ENCODE peak calls at places on chromosomes 7 and 10, in nine cellular contexts. H, J, S, A, D, B, P, U and E are unnamed samples.

GRCh38 chr10:71998840-71999194 is 34.6 kb downstream of the CHST3 start:
- DNase-seq in J (no peak), P (peak), A (no peak), D (no peak), S (no peak), U (peak), B (no peak), H (no peak), E (no peak)

GRCh38 chr10:78957471-78958039 is 111.2 kb upstream of the ZMIZ1 start:
- DNase-seq in B (no peak), A (no peak), D (no peak), H (no peak), U (no peak), P (no peak), S (no peak), J (no peak), E (no peak)

GRCh38 chr7:3943779-3944520 is 642.9 kb downstream of the SDK1 start:
- DNase-seq in S (no peak), J (no peak), A (no peak), H (no peak), P (no peak), B (no peak), D (no peak), U (no peak), E (no peak)

GRCh38 chr10:130655313-130656186 is 519.4 kb downstream of the GLRX3 start:
- DNase-seq in S (no peak), U (no peak), J (no peak), B (no peak), D (no peak), H (no peak), A (no peak), P (no peak), E (no peak)

GRCh38 chr7:127600885-127601284 is 7.3 kb downstream of the FSCN3 start:
- DNase-seq in B (no peak), A (no peak), S (no peak), U (no peak), H (no peak), J (no peak), P (no peak), D (peak), E (no peak)

GRCh38 chr10:117801691-117802090 is 245.1 kb downstream of the RAB11FIP2 start:
- DNase-seq in S (no peak), B (no peak), P (no peak), H (no peak), U (no peak), J (no peak), D (no peak), A (no peak), E (no peak)

GRCh38 chr10:49394933-49395740 is 752 bp downstream of the DRGX start:
- DNase-seq in U (peak), H (no peak), D (peak), J (no peak), S (no peak), P (no peak), A (no peak), B (no peak), E (no peak)

GRCh38 chr7:40298421-40298820 is 163.6 kb downstream of the SUGCT start:
- DNase-seq in S (no peak), H (no peak), J (no peak), P (no peak), U (no peak), A (no peak), D (no peak), B (no peak), E (no peak)

GRCh38 chr7:46208635-46209525 is 287.8 kb upstream of the IGFBP3 start:
- DNase-seq in J (no peak), D (no peak), P (no peak), B (no peak), U (no peak), A (no peak), H (no peak), S (no peak), E (no peak)

GRCh38 chr10:93379366-93380042 is 102.6 kb downstream of the MYOF start:
- DNase-seq in D (no peak), A (no peak), U (no peak), B (no peak), J (no peak), S (no peak), P (no peak), H (no peak), E (no peak)

GRCh38 chr7:149494738-149495368 is 2.8 kb downstream of the ZNF746 start:
- DNase-seq in U (no peak), D (no peak), P (no peak), S (no peak), B (peak), H (no peak), J (no peak), A (no peak), E (no peak)

GRCh38 chr10:14571866-14572507 is 202.7 kb downstream of the FAM107B start:
- DNase-seq in U (no peak), B (no peak), J (peak), A (peak), D (no peak), H (no peak), P (no peak), S (no peak), E (no peak)

GRCh38 chr7:34928052-34928451 is 109.2 kb downstream of the DPY19L1 start:
- DNase-seq in J (peak), S (no peak), D (peak), H (no peak), P (no peak), B (no peak), U (peak), A (no peak), E (peak)

GRCh38 chr7:91325731-91326130 is 61.5 kb downstream of the FZD1 start:
- DNase-seq in A (no peak), H (no peak), J (no peak), D (no peak), U (no peak), S (no peak), P (no peak), B (no peak), E (no peak)

GRCh38 chr10:30456262-30456661 is 22.3 kb downstream of the MAP3K8 start:
- DNase-seq in U (no peak), H (no peak), D (no peak), B (no peak), S (no peak), A (no peak), P (no peak), J (no peak), E (no peak)

GRCh38 chr7:39504963-39505362 is 61.2 kb upstream of the YAE1 start:
- DNase-seq in U (no peak), A (no peak), P (no peak), B (no peak), S (no peak), J (no peak), H (no peak), D (no peak), E (peak)

GRCh38 chr10:102196893-102197292 is 29.2 kb upstream of the ELOVL3 start:
- DNase-seq in S (no peak), U (no peak), A (no peak), J (no peak), D (no peak), P (no peak), B (no peak), H (no peak), E (no peak)

GRCh38 chr7:19051767-19052375 is 65.6 kb downstream of the TWIST1 start:
- DNase-seq in J (peak), B (peak), S (peak), U (peak), H (peak), D (peak), A (no peak), P (no peak), E (peak)

GRCh38 chr10:93060887-93061593 is 442 bp downstream of the CYP26C1 start:
- DNase-seq in B (no peak), S (no peak), D (peak), H (no peak), U (peak), A (no peak), P (no peak), J (no peak), E (no peak)

GRCh38 chr7:90973146-90973545 is 291.1 kb upstream of the FZD1 start:
- DNase-seq in B (no peak), A (no peak), J (no peak), P (no peak), D (no peak), S (no peak), U (no peak), H (no peak), E (no peak)

GRCh38 chr10:63005246-63005645 is 127.9 kb upstream of the NRBF2 start:
- DNase-seq in B (no peak), A (no peak), P (no peak), J (no peak), U (no peak), D (no peak), H (no peak), S (no peak), E (no peak)

GRCh38 chr10:122201401-122201800 is 69.7 kb upstream of the BTBD16 start:
- DNase-seq in J (no peak), A (no peak), D (no peak), U (no peak), S (no peak), P (no peak), B (no peak), H (no peak), E (no peak)

GRCh38 chr10:131437556-131438465 is 126.3 kb upstream of the TCERG1L start:
- DNase-seq in J (no peak), S (no peak), A (no peak), D (no peak), U (peak), P (no peak), B (no peak), H (no peak), E (no peak)

GRCh38 chr10:51224610-51225230 is 150.4 kb downstream of the PRKG1 start:
- DNase-seq in U (no peak), H (no peak), A (no peak), P (no peak), B (no peak), S (no peak), D (no peak), J (no peak), E (no peak)

GRCh38 chr10:125146791-125147604 is 13.4 kb downstream of the CTBP2 start:
- DNase-seq in P (no peak), S (no peak), J (no peak), U (no peak), D (no peak), A (peak), H (no peak), B (no peak), E (no peak)

GRCh38 chr10:125149278-125150047 is 10.9 kb downstream of the CTBP2 start:
- DNase-seq in B (no peak), U (no peak), H (no peak), S (no peak), A (peak), J (no peak), D (peak), P (peak), E (peak)

GRCh38 chr10:125148021-125148439 is 12.3 kb downstream of the CTBP2 start:
- DNase-seq in A (no peak), D (no peak), S (no peak), P (peak), H (no peak), J (no peak), U (no peak), B (no peak), E (no peak)

GRCh38 chr10:125151170-125151823 is 9.1 kb downstream of the CTBP2 start:
- DNase-seq in H (no peak), B (no peak), D (no peak), A (no peak), J (no peak), P (no peak), U (no peak), S (no peak), E (no peak)

DNA sequence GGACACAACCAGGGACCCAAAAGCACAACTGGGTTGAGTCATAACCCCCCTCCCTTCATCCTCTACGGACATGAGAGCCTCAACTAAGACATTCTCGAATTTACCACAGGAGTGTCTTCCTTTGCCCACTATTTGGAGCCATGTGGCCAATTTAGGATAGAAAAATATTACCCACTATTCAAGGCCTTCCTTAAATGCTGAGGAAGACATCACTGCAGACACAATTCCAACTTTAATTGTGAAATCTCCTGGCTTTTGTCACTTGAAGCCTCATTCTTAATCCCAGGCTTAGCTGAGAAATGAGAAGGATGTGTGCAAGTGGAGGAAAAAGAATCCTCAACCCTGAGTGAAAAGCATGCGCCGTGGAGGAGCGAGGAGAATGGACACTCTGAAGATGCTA is 11.8 kb downstream of the CTBP2 start:
- DNase-seq in J (no peak), A (no peak), U (no peak), S (no peak), H (no peak), D (no peak), P (no peak), B (no peak), E (no peak)
- TF ChIP-seq POLR2AphosphoS5 in J (no peak), A (no peak), U (no peak), S (no peak), H (no peak), D (peak), P (no peak), B (no peak), E (no peak)

GRCh38 chr7:27161721-27162547 is 3.4 kb downstream of the HOXA9 start:
- DNase-seq in U (no peak), B (no peak), P (peak), A (no peak), S (no peak), D (peak), J (no peak), H (no peak), E (no peak)
- TF ChIP-seq POLR2AphosphoS5 in U (no peak), B (no peak), P (no peak), A (no peak), S (no peak), D (no peak), J (no peak), H (no peak), E (peak)

DNA sequence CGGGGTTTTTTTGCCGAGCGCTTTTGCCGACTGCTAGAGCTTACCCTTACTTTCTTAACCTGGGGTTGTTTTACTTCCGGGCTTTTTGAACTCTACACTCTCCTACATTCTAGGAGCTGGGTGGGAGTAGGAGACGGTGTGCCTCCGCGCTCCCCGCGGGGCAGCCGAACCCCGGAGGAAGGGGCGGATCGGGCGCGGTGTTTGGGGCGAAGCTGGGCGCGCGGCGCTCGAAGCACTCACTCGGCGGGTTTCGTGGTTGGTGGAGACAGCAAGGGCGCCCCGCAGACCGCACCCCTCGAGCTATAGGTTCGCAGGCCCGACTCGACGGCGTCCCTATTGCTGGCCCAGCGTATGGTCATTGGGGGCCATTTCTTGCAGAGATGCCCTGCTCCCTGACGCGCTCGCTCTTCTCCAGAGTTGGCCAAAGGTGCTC is 245 bp downstream of the ZNF518A start:
- DNase-seq in U (peak), J (peak), S (peak), B (no peak), P (peak), H (peak), D (peak), A (no peak), E (no peak)
- TF ChIP-seq POLR2AphosphoS5 in U (peak), J (no peak), S (peak), B (no peak), P (no peak), H (peak), D (peak), A (no peak), E (peak)

GRCh38 chr10:46284286-46285229 is 2.2 kb upstream of the ANTXRL start:
- DNase-seq in A (peak), D (peak), P (peak), H (peak), B (peak), S (peak), U (peak), J (peak), E (peak)
- TF ChIP-seq POLR2AphosphoS5 in A (peak), D (peak), P (peak), H (no peak), B (no peak), S (no peak), U (peak), J (peak), E (peak)

GRCh38 chr7:11818281-11818680 is 13.7 kb downstream of the THSD7A start:
- DNase-seq in S (no peak), P (no peak), U (no peak), B (no peak), D (no peak), H (no peak), A (no peak), J (no peak), E (no peak)

GRCh38 chr7:11817111-11817710 is 14.8 kb downstream of the THSD7A start:
- DNase-seq in A (no peak), P (no peak), D (peak), S (no peak), U (no peak), H (no peak), B (no peak), J (no peak), E (no peak)

DNA sequence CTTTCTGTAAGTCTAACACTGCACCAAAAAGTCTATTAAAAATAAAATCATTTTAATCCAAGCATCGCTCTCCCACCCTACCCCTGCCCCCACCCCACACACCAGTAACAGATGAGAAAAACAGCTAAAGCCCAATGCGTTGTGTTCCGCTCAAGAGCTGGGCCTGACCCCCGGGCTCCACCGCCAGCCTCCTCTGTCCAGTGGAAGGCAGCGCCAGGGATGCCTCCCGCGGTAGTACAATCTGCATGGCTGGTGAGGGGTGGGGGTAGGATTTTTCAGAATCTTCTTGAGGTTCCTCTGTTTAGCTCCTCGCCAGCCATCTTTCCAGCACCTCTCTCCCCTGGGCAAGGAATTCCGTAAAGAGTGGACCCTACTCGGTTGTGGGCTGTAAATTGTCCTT is 12.1 kb downstream of the THSD7A start:
- DNase-seq in D (no peak), B (no peak), P (no peak), U (no peak), H (no peak), S (no peak), J (no peak), A (no peak), E (no peak)
- TF ChIP-seq POLR2AphosphoS5 in D (no peak), B (no peak), P (no peak), U (no peak), H (no peak), S (no peak), J (no peak), A (no peak), E (no peak)

GRCh38 chr7:101869026-101869900 is 51.8 kb downstream of the CUX1 start:
- DNase-seq in B (no peak), H (no peak), U (no peak), D (peak), J (no peak), P (no peak), A (no peak), S (no peak), E (no peak)
- TF ChIP-seq POLR2AphosphoS5 in B (no peak), H (no peak), U (no peak), D (no peak), J (no peak), P (no peak), A (no peak), S (no peak), E (no peak)

GRCh38 chr10:27242473-27242950 is 1.9 kb upstream of the ACBD5 start:
- DNase-seq in P (no peak), J (no peak), B (no peak), U (no peak), H (no peak), D (no peak), S (no peak), A (no peak), E (no peak)

GRCh38 chr10:27240212-27240890 is at the start of gene ACBD5:
- DNase-seq in B (peak), J (peak), P (peak), S (no peak), U (peak), D (peak), A (peak), H (peak), E (no peak)

GRCh38 chr10:27240891-27241639 is 468 bp upstream of the ACBD5 start:
- DNase-seq in B (peak), D (peak), J (peak), U (peak), P (no peak), S (no peak), H (no peak), A (no peak), E (no peak)

GRCh38 chr10:27242951-27243551 is 2.5 kb upstream of the ACBD5 start:
- DNase-seq in P (no peak), B (peak), J (peak), D (peak), A (no peak), S (no peak), U (peak), H (no peak), E (peak)

GRCh38 chr10:27241640-27242472 is 1.3 kb upstream of the ACBD5 start:
- DNase-seq in P (peak), H (peak), B (peak), J (peak), U (peak), S (peak), D (peak), A (peak), E (peak)
- TF ChIP-seq POLR2AphosphoS5 in P (no peak), H (peak), B (peak), J (peak), U (peak), S (peak), D (peak), A (peak), E (peak)

GRCh38 chr7:27241189-27242045 is 1.2 kb upstream of the EVX1 start:
- DNase-seq in J (no peak), A (no peak), H (no peak), B (no peak), P (no peak), U (no peak), S (no peak), D (peak), E (no peak)
- TF ChIP-seq POLR2AphosphoS5 in J (no peak), A (no peak), H (no peak), B (no peak), P (no peak), U (no peak), S (no peak), D (no peak), E (no peak)

DNA sequence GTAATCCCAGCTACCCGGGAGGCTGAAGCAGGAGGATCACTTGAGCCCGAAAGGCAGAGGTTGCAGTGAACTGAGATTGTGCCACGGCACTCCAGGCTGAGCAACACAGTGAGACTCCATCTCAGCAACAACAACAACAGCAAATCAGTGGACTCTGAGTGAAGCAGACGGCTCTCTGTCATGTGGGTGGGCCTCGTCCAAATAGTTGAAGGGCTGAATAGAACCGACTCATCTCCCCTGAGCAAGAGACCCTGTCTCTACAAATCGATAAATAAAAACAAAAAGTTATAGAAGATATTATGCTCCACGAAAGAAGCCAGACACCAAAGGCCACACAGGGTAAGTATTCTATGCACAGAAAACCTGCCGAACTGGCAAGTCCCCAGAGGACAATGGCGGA is 45.9 kb downstream of the UNCX start:
- DNase-seq in H (no peak), S (no peak), P (no peak), D (no peak), J (no peak), B (no peak), U (no peak), A (no peak), E (no peak)
- TF ChIP-seq POLR2AphosphoS5 in H (no peak), S (no peak), P (no peak), D (no peak), J (no peak), B (no peak), U (no peak), A (no peak), E (no peak)